ENCODE peak calls at places on chromosome 6, in eight cellular contexts. C is IMR-90, X is cardiac muscle cell, M is epithelial cell of esophagus, D is kidney epithelial cell, W is fibroblast of mammary gland, I is brain microvascular endothelial cell, Q is AG04450. H is an unnamed sample.
A peak's percentile ranks its signal among the peaks of the same experiment; 100 is the strongest.

GRCh38 chr6:116374586-116374985 is 3.8 kb downstream of the DSE start:
- DNase-seq in C (no peak), X (no peak), M (peak; percentile 49), D (no peak), W (no peak), I (no peak), Q (no peak), H (no peak)

GRCh38 chr6:28107506-28107905 is 16.9 kb upstream of the ZSCAN16 start:
- DNase-seq in C (no peak), X (no peak), M (no peak), D (no peak), W (no peak), I (no peak), Q (no peak), H (no peak)

GRCh38 chr6:170286246-170286933 is 4.5 kb downstream of the DLL1 start:
- DNase-seq in C (no peak), X (no peak), M (no peak), D (no peak), W (no peak), I (no peak), Q (no peak), H (no peak)

GRCh38 chr6:39980839-39981580 is 46.7 kb upstream of the MOCS1 start:
- DNase-seq in C (peak; percentile 57), X (peak; percentile 71), M (peak; percentile 46), D (no peak), W (peak; percentile 62), I (peak; percentile 51), Q (no peak), H (no peak)

GRCh38 chr6:143465546-143465945 is 14.9 kb downstream of the PEX3 start:
- DNase-seq in C (no peak), X (no peak), M (peak; percentile 3), D (no peak), W (no peak), I (no peak), Q (no peak), H (no peak)

GRCh38 chr6:111551521-111552231 is 54.0 kb downstream of the TRAF3IP2 start:
- DNase-seq in C (no peak), X (peak; percentile 44), M (no peak), D (no peak), W (no peak), I (no peak), Q (no peak), H (no peak)

GRCh38 chr6:73348550-73349204 is 5.4 kb downstream of the DPPA5 start:
- DNase-seq in C (no peak), X (no peak), M (no peak), D (no peak), W (no peak), I (no peak), Q (no peak), H (no peak)

GRCh38 chr6:36290668-36291620 is 21.1 kb downstream of the PNPLA1 start:
- DNase-seq in C (no peak), X (no peak), M (peak; percentile 17), D (no peak), W (peak; percentile 66), I (peak; percentile 26), Q (no peak), H (no peak)

GRCh38 chr6:166542580-166542912 is 43.9 kb downstream of the RAMACL start:
- DNase-seq in C (peak; percentile 17), X (peak; percentile 7), M (peak; percentile 46), D (no peak), W (no peak), I (no peak), Q (no peak), H (no peak)

GRCh38 chr6:13338038-13338437 is 9.7 kb upstream of the TBC1D7 start:
- DNase-seq in C (no peak), X (no peak), M (no peak), D (no peak), W (no peak), I (no peak), Q (no peak), H (no peak)

GRCh38 chr6:109834131-109834530 is 143.0 kb downstream of the FIG4 start:
- DNase-seq in C (peak; percentile 24), X (no peak), M (no peak), D (no peak), W (no peak), I (no peak), Q (no peak), H (no peak)

GRCh38 chr6:88301888-88302768 is 136.0 kb upstream of the CNR1 start:
- DNase-seq in C (no peak), X (no peak), M (no peak), D (no peak), W (peak; percentile 30), I (no peak), Q (no peak), H (no peak)

GRCh38 chr6:8087870-8088269 is 14.5 kb downstream of the EEF1E1 start:
- DNase-seq in C (no peak), X (no peak), M (no peak), D (no peak), W (no peak), I (no peak), Q (no peak), H (no peak)

GRCh38 chr6:10084276-10084993 is 330.4 kb downstream of the TFAP2A start:
- DNase-seq in C (no peak), X (no peak), M (peak; percentile 95), D (no peak), W (no peak), I (no peak), Q (no peak), H (no peak)

GRCh38 chr6:107862383-107862782 is 38.3 kb upstream of the SCML4 start:
- DNase-seq in C (no peak), X (no peak), M (no peak), D (peak; percentile 37), W (no peak), I (no peak), Q (no peak), H (no peak)

GRCh38 chr6:151447237-151447636 is 4.7 kb downstream of the RMND1 start:
- DNase-seq in C (no peak), X (no peak), M (no peak), D (no peak), W (no peak), I (no peak), Q (no peak), H (no peak)

GRCh38 chr6:148765878-148766808 is 19.3 kb downstream of the UST start:
- DNase-seq in C (no peak), X (no peak), M (no peak), D (no peak), W (no peak), I (no peak), Q (no peak), H (no peak)

GRCh38 chr6:152296648-152297376 is 340.4 kb downstream of the SYNE1 start:
- DNase-seq in C (peak; percentile 17), X (no peak), M (no peak), D (no peak), W (no peak), I (no peak), Q (no peak), H (no peak)

GRCh38 chr6:18155864-18156396 is 708 bp downstream of the KDM1B start:
- DNase-seq in C (peak; percentile 27), X (peak; percentile 62), M (peak; percentile 97), D (no peak), W (no peak), I (peak; percentile 17), Q (no peak), H (no peak)
- TF ChIP-seq CTCF in C (peak; percentile 21), X (peak; percentile 35), M (peak; percentile 52), D (peak; percentile 54), W (peak; percentile 13), I (peak; percentile 57), Q (peak; percentile 42), H (peak; percentile 16)

GRCh38 chr6:67914419-67914818 is 720.7 kb upstream of the ADGRB3 start:
- DNase-seq in C (no peak), X (no peak), M (peak; percentile 0), D (no peak), W (peak; percentile 8), I (no peak), Q (no peak), H (no peak)

DNA sequence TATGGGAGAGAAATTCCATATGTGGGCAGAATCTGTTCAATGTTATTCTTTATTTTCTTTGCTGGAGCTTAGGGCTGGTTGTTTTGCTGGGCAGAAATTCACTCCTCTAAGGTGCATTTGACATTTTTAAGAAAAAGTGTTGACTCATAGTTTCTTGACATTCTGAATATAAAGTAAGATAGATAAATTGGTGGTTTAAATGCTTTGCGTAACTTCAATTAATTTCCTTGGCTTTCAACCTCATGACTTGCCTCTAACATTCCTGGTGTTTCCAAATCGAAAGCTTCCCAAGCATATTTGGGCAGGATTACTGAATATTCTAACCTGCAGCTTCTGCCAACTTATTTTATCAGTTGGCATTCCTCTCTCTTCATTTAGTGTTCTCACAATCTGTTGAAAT is 718.7 kb upstream of the ADGRB3 start:
- DNase-seq in C (no peak), X (no peak), M (no peak), D (no peak), W (peak; percentile 69), I (no peak), Q (no peak), H (no peak)
- TF ChIP-seq CTCF in C (no peak), X (no peak), M (no peak), D (no peak), W (no peak), I (no peak), Q (no peak), H (no peak)

DNA sequence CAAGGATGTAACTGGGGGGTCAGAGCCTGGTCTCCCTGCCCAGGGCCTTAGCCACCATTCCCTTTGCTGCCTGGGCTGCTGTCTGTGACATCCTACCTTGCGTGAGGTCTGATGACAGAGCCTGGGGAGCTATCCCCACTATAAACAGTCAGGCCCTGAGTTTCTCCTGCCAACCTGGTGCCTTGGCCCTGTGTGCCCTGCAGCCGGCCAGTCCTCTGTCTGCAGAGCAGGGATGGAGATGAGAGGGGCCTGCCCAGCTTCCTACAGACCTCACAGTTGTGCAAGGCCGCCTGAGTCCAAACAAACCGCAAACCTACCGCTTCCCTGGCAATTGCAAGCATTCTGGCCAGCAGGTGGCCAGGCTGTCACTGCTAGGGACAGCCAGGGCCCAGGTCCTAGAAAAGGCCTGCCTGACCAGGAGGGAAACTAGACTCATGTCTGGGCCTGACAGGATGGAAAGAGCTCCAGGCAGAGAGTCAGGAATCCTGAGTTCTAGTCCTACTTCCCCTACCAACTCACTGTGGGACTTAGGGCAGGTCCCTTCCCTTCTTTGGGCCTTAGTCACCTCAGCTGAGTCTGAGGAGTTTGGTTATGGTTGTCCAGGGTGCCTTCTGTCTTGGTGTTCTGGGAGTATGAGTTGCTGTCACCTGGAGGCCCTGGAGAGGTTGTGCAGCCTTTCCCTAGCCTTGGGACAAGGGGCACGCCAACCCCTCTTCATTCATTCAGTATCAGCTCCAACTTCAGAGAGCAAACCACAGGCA is 86.2 kb downstream of the VEGFA start:
- DNase-seq in C (peak; percentile 40), X (peak; percentile 70), M (peak; percentile 26), D (no peak), W (no peak), I (peak; percentile 26), Q (no peak), H (no peak)
- TF ChIP-seq CTCF in C (peak; percentile 29), X (peak; percentile 33), M (peak; percentile 33), D (peak; percentile 53), W (peak; percentile 9), I (peak; percentile 73), Q (peak; percentile 38), H (peak; percentile 40)

DNA sequence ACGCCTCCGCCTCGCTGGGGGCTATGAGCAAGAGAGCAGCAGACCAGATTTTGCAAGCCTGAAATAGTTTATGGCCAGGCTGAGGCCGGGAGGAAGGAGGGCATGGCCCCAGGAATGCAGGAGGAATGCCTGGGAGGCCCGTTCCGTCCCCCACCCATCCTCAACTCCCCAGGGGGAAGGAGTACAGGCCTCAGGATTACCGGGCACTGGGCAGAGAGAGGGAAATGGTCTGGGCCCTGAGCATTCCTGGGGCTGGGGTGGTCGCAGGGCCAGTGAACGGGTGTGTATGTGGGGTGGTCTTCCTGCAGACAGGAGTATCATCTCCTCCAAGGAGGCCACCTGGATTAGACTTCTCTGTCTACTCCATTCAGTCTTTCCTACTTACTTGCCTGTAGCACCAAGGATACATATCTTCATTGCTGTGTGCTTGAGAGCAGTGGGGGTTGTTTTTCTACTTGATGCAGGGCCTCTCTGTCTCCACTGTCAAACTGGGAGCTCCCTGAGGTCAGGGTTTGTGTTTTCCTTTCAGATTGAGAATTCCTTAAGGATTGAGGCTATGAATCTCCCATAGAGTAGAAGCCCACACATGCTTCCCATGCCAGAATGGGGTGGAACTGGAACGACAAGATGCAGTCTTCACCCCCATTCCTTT is 81.3 kb downstream of the VEGFA start:
- DNase-seq in C (peak; percentile 73), X (no peak), M (no peak), D (no peak), W (peak; percentile 38), I (peak; percentile 65), Q (no peak), H (peak; percentile 72)
- TF ChIP-seq CTCF in C (no peak), X (no peak), M (no peak), D (no peak), W (no peak), I (no peak), Q (no peak), H (no peak)

H was measured in AG04449.